ENCODE peak calls at places on chromosomes 16 and 17, in five cellular contexts. T, V, H, N and U are unnamed samples.

GRCh38 chr16:50507397-50507796 is 40.8 kb upstream of the NKD1 start:
- DNase-seq in H (no peak), V (no peak), N (no peak), T (no peak), U (no peak)

GRCh38 chr16:24991349-24991748 is 23.8 kb downstream of the ARHGAP17 start:
- DNase-seq in V (no peak), N (no peak), H (no peak), T (no peak), U (no peak)

GRCh38 chr16:49489686-49490320 is 116.2 kb downstream of the C16orf78 start:
- DNase-seq in N (peak; percentile 48), T (no peak), V (no peak), H (no peak), U (peak; percentile 2)

GRCh38 chr17:4476017-4476416 is 22.7 kb upstream of the SPNS2 start:
- DNase-seq in N (no peak), T (peak; percentile 50), H (no peak), V (no peak), U (no peak)

GRCh38 chr17:34578016-34578415 is 1.4 kb upstream of the TMEM132E start:
- DNase-seq in N (no peak), T (no peak), V (no peak), H (no peak), U (peak; percentile 55)

GRCh38 chr17:9240659-9241370 is 219.5 kb downstream of the NTN1 start:
- DNase-seq in H (no peak), T (peak; percentile 47), V (no peak), N (peak; percentile 96), U (peak; percentile 70)

GRCh38 chr16:50273382-50273690 is 7.0 kb downstream of the ADCY7 start:
- DNase-seq in H (no peak), V (no peak), T (no peak), N (peak; percentile 42), U (no peak)

GRCh38 chr17:72699566-72699965 is 392.9 kb downstream of the SLC39A11 start:
- DNase-seq in T (no peak), V (no peak), N (no peak), H (no peak), U (no peak)

GRCh38 chr16:88803264-88803987 is at the start of gene CDT1:
- DNase-seq in H (peak; percentile 89), V (peak; percentile 99), N (peak; percentile 91), T (peak; percentile 88), U (peak; percentile 83)

GRCh38 chr16:78562156-78562555 is 462.7 kb downstream of the WWOX start:
- DNase-seq in H (no peak), T (no peak), V (no peak), N (no peak), U (no peak)

GRCh38 chr17:80414803-80415625 is at the start of gene ENDOV:
- DNase-seq in H (peak; percentile 94), N (peak; percentile 96), V (peak; percentile 100), T (peak; percentile 95), U (peak; percentile 95)

GRCh38 chr17:52606098-52606497 is 447.6 kb upstream of the CA10 start:
- DNase-seq in V (no peak), N (no peak), T (no peak), H (no peak), U (no peak)

GRCh38 chr16:73033271-73033998 is 14.5 kb downstream of the ZFHX3 start:
- DNase-seq in N (no peak), T (no peak), V (no peak), H (peak; percentile 64), U (no peak)

GRCh38 chr17:64461788-64462187 is 12.9 kb downstream of the MILR1 start:
- DNase-seq in H (no peak), N (no peak), V (no peak), T (no peak), U (no peak)

GRCh38 chr16:21703589-21704174 is 39.9 kb downstream of the OTOA start:
- DNase-seq in V (peak; percentile 35), H (peak; percentile 45), T (no peak), N (no peak), U (no peak)

GRCh38 chr16:19524356-19524865 is 669 bp downstream of the CCP110 start:
- DNase-seq in V (peak; percentile 20), N (no peak), H (peak; percentile 21), T (no peak), U (no peak)

GRCh38 chr17:27455914-27456680 is at the start of gene KSR1:
- DNase-seq in N (peak; percentile 88), T (peak; percentile 89), V (peak; percentile 93), H (peak; percentile 90), U (peak; percentile 92)
- TF ChIP-seq CTCF in N (peak; percentile 8), T (no peak), V (peak; percentile 39), H (peak; percentile 16), U (no peak)

DNA sequence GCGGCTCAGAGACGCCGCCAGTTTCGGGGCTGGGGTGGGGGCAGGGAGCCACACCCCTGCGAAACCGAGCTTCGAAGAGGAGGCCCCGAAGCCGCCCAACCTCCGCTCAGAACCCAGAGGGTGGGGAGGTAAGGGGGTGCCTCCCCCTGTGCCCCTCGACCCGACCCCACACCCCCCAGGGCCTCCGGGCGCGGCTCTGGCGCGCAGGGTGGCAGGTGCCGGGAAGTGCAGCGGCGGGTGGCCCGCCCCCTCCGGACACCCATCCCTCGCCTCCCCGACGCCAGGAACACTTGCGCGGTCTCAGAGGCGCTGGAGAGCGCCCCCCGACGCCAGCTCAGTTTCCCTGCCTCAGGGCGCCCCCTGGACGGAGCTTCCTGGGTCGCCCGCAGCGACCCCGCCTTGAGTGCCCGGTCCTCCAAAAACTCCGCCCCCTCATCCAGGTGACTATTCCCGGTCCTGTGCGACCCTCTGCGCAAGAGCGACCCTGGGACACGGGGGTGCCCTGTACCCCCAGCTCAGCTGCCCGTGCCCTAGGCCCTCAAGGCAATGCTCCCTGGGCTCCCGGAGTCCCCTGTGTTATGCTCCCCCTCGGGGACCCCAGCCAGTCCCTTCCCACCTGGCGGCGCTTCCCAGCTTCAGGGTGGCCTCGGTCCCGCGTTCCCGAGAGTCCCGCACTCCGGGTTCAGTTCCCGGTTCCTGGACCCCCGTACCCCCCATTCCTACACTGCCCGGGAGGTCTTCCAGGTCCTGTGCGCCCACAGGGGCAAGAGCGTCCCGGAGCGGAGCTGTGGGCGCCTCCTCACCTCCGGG is 562 bp downstream of the PPL start:
- DNase-seq in H (no peak), V (no peak), T (peak; percentile 38), N (peak; percentile 74), U (peak; percentile 43)
- TF ChIP-seq CTCF in H (peak; percentile 14), V (peak; percentile 9), T (no peak), N (peak; percentile 11), U (no peak)

DNA sequence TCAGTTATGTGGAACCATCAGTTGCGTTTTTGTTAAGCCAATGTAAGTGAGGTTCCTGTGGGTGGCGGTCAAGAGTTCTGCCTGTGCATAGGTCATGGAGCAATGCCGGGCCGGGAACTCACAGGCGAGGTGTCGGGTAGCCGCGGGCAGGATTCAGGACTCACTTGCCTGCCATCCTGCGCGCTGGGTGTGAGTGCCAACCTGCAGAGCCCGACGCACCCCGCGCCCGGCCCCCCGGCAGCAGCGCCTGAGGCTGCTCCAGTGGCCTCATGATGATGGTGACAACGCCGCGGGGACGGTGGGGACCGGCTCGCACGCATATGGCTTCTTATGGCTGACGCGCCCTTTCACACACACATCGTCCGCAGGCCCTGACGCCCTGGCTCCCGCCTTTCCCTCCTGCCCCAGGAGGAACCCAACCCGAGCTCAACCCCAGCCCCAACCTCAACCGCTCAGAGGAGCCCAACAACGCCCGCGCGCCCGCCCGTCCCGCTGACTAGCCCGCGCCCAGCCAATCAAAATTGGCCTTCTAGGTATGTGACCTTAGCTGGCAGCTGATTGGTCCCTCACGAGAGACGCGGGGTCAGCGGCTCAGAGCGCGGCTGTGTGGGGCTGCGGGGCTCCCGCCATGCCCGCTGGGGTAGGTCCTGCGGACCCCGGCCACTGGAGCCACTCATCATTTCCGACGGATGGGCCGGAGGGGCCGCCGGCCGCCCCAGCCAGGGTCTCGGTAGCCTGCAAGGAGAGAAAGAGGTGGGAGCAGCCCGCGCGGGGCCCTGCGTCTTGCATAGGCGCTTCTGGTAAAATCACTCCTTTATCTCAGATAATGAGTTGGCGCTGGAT is at the start of gene C16orf95:
- DNase-seq in N (peak; percentile 98), H (peak; percentile 96), V (peak; percentile 99), T (peak; percentile 98), U (peak; percentile 97)
- TF ChIP-seq CTCF in N (peak; percentile 72), H (peak; percentile 71), V (peak; percentile 58), T (no peak), U (peak; percentile 41)

GRCh38 chr17:77741109-77741508 is 217.4 kb upstream of the TNRC6C start:
- DNase-seq in H (peak; percentile 9), T (no peak), V (no peak), N (peak; percentile 52), U (no peak)
- TF ChIP-seq CTCF in H (peak; percentile 44), T (no peak), V (peak; percentile 24), N (no peak), U (peak; percentile 60)

GRCh38 chr17:58614854-58615409 is 76.9 kb downstream of the TEX14 start:
- DNase-seq in T (no peak), N (no peak), V (no peak), H (no peak), U (no peak)
- TF ChIP-seq CTCF in T (no peak), N (no peak), V (no peak), H (no peak), U (no peak)

DNA sequence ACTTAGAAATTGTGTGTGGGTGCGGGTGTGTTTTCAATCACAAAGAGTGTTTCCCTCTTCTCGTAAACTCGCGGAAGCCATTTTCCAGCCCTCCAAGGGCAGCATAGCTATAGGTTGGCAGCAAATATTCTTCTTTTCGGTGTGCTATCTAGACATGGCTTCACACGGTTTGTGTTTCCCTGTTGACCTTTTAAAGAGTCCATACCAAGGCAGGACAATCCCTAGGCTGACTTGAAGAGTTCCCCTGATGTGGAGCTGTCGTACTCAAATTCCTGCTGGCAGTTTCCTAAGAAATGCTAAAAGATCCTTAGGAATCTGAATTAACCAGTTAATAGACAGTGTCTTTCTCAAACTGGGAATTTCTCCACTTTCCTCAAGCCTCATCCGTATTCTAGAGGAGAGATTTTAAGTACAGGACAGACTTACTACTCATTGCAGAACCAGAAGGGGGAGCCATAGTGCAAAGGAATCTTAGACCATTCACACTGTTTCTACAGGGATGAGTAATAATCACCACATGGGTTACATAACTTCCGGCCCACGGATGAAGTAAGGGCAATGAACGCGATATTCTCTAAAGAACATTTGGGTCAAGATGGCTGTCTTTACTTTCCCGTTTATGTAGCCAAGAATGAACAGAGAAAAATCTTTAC is 288.6 kb upstream of the ELAC2 start:
- DNase-seq in V (no peak), T (no peak), N (no peak), H (peak; percentile 32), U (no peak)
- TF ChIP-seq CTCF in V (no peak), T (no peak), N (no peak), H (peak; percentile 8), U (peak; percentile 54)